ENCODE peak calls at places on chromosome 19, in five cellular contexts. Q is mucosa of gallbladder, P is midbrain, R is retinal pigment epithelial cell, W is AG08396. B is an unnamed sample.

GRCh38 chr19:32104465-32105235 is 240.8 kb upstream of the ZNF507 start:
- DNase-seq in W (no peak), R (peak), Q (no peak), P (no peak), B (no peak)

GRCh38 chr19:48614436-48615144 is at the start of gene FAM83E:
- DNase-seq in R (no peak), P (no peak), Q (peak), W (no peak), B (no peak)

GRCh38 chr19:58361900-58362271 is 665 bp downstream of the ZNF497 start:
- DNase-seq in Q (no peak), W (peak), P (no peak), R (no peak), B (peak)

GRCh38 chr19:6417713-6418561 is 6.7 kb downstream of the KHSRP start:
- DNase-seq in Q (no peak), P (peak), W (peak), R (no peak), B (no peak)

GRCh38 chr19:46202872-46203860 is 26.4 kb upstream of the IGFL1 start:
- DNase-seq in W (no peak), R (no peak), P (peak), Q (no peak), B (no peak)

GRCh38 chr19:29040291-29040690 is 172.7 kb downstream of the UQCRFS1 start:
- DNase-seq in R (no peak), W (no peak), Q (peak), P (peak), B (no peak)

GRCh38 chr19:3075605-3076431 is 13.5 kb upstream of the TLE5 start:
- DNase-seq in R (no peak), Q (peak), W (peak), P (peak), B (peak)

GRCh38 chr19:15371786-15372380 is 7.7 kb downstream of the AKAP8 start:
- DNase-seq in Q (no peak), R (no peak), W (no peak), P (no peak), B (no peak)

GRCh38 chr19:48154003-48154402 is 16.1 kb downstream of the LIG1 start:
- DNase-seq in Q (no peak), R (no peak), P (no peak), W (no peak), B (no peak)

GRCh38 chr19:49686503-49687088 is 2.8 kb upstream of the ADM5 start:
- DNase-seq in Q (no peak), P (no peak), W (no peak), R (no peak), B (no peak)

B was measured in GM12891.